ENCODE peak calls at places on chromosomes 13 and 19, in ten cellular contexts. One of them, this sample, is unnamed.

GRCh38 chr13:48950507-48950886 is 25.2 kb upstream of the FNDC3A start:
- DNase-seq in A549: no peak
- DNase-seq in esophagus muscularis mucosa: no peak
- DNase-seq in GM12865: no peak
- DNase-seq in fibroblast of the aortic adventitia: peak; percentile 63
- DNase-seq in tibial artery: no peak
- DNase-seq in transverse colon: no peak
- DNase-seq in psoas muscle: no peak
- DNase-seq in brain microvascular endothelial cell: no peak
- DNase-seq in colonic mucosa: no peak
- DNase-seq in this sample: no peak

GRCh38 chr19:3094638-3095374 is 644 bp downstream of the GNA11 start:
- DNase-seq in A549: no peak
- DNase-seq in esophagus muscularis mucosa: no peak
- DNase-seq in GM12865: peak; percentile 60
- DNase-seq in fibroblast of the aortic adventitia: no peak
- DNase-seq in tibial artery: no peak
- DNase-seq in transverse colon: no peak
- DNase-seq in psoas muscle: no peak
- DNase-seq in brain microvascular endothelial cell: no peak
- DNase-seq in colonic mucosa: no peak
- DNase-seq in this sample: no peak

GRCh38 chr19:4189641-4190040 is 7.2 kb downstream of the ANKRD24 start:
- DNase-seq in A549: no peak
- DNase-seq in esophagus muscularis mucosa: no peak
- DNase-seq in GM12865: no peak
- DNase-seq in fibroblast of the aortic adventitia: no peak
- DNase-seq in tibial artery: no peak
- DNase-seq in transverse colon: no peak
- DNase-seq in psoas muscle: no peak
- DNase-seq in brain microvascular endothelial cell: no peak
- DNase-seq in colonic mucosa: no peak
- DNase-seq in this sample: no peak

GRCh38 chr19:33193269-33193863 is 764 bp upstream of the LRP3 start:
- DNase-seq in A549: no peak
- DNase-seq in esophagus muscularis mucosa: peak; percentile 88
- DNase-seq in GM12865: no peak
- DNase-seq in fibroblast of the aortic adventitia: no peak
- DNase-seq in tibial artery: no peak
- DNase-seq in transverse colon: no peak
- DNase-seq in psoas muscle: no peak
- DNase-seq in brain microvascular endothelial cell: no peak
- DNase-seq in colonic mucosa: no peak
- DNase-seq in this sample: no peak

GRCh38 chr13:34416833-34417425 is 525.1 kb upstream of the NBEA start:
- DNase-seq in A549: no peak
- DNase-seq in esophagus muscularis mucosa: no peak
- DNase-seq in GM12865: no peak
- DNase-seq in fibroblast of the aortic adventitia: peak; percentile 96
- DNase-seq in tibial artery: peak; percentile 74
- DNase-seq in transverse colon: peak; percentile 13
- DNase-seq in psoas muscle: peak; percentile 72
- DNase-seq in brain microvascular endothelial cell: no peak
- DNase-seq in colonic mucosa: peak; percentile 24
- DNase-seq in this sample: peak; percentile 28

GRCh38 chr19:52640916-52641315 is 2.8 kb upstream of the ZNF83 start:
- DNase-seq in A549: no peak
- DNase-seq in esophagus muscularis mucosa: no peak
- DNase-seq in GM12865: no peak
- DNase-seq in fibroblast of the aortic adventitia: no peak
- DNase-seq in tibial artery: no peak
- DNase-seq in transverse colon: no peak
- DNase-seq in psoas muscle: no peak
- DNase-seq in brain microvascular endothelial cell: no peak
- DNase-seq in colonic mucosa: no peak
- DNase-seq in this sample: no peak

GRCh38 chr13:44698076-44698475 is 121.9 kb upstream of the TSC22D1 start:
- DNase-seq in A549: no peak
- DNase-seq in esophagus muscularis mucosa: no peak
- DNase-seq in GM12865: no peak
- DNase-seq in fibroblast of the aortic adventitia: no peak
- DNase-seq in tibial artery: no peak
- DNase-seq in transverse colon: no peak
- DNase-seq in psoas muscle: no peak
- DNase-seq in brain microvascular endothelial cell: no peak
- DNase-seq in colonic mucosa: no peak
- DNase-seq in this sample: no peak

GRCh38 chr13:56338421-56338820 is 802.3 kb upstream of the PRR20A start:
- DNase-seq in A549: no peak
- DNase-seq in esophagus muscularis mucosa: no peak
- DNase-seq in GM12865: no peak
- DNase-seq in fibroblast of the aortic adventitia: no peak
- DNase-seq in tibial artery: no peak
- DNase-seq in transverse colon: no peak
- DNase-seq in psoas muscle: no peak
- DNase-seq in brain microvascular endothelial cell: no peak
- DNase-seq in colonic mucosa: no peak
- DNase-seq in this sample: no peak

DNA sequence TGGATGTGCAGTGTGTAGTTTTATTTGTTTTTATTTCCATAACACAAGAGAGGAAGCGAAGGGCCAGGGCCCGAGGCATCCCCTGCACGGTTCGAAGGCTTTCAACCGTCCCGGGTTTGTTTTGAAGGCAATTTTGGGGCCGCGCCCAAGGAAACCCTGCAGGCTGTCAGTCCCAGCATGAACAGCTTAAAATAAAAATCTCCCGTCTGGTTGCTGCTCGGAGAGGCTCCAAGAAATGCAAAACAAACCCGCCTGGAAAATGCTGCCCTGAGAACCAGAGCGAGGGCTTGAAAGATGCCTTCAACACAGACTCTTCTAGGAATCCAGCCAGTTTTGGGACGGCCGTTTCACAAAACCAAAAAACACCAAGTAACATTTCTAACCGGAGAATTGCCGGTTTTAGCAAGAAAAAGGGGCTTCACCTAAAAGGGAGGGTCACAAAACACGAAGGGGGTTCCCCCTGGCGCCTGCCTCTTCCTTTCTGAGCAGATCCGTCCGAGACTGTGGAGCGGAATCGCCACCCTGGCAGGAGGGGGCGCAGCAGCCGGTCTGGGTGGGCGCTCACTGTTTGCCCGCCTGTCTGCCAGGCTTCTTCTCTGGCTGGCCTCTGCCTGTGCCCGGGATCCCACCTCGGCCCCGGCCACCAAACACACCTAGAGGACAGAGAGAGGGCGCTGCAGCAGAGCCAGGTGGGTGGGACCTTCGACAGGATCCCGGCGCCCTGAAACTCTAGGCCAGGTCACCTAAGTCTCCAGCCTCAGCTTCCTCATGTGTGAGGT is 15.8 kb downstream of the LSM4 start:
- DNase-seq in A549: no peak
- DNase-seq in esophagus muscularis mucosa: no peak
- DNase-seq in GM12865: peak; percentile 49
- DNase-seq in fibroblast of the aortic adventitia: peak; percentile 22
- DNase-seq in tibial artery: no peak
- DNase-seq in transverse colon: no peak
- DNase-seq in psoas muscle: no peak
- DNase-seq in brain microvascular endothelial cell: no peak
- DNase-seq in colonic mucosa: no peak
- DNase-seq in this sample: no peak
- TF ChIP-seq CTCF in A549: no peak
- TF ChIP-seq CTCF in esophagus muscularis mucosa: peak; percentile 21
- TF ChIP-seq CTCF in GM12865: no peak
- TF ChIP-seq CTCF in fibroblast of the aortic adventitia: no peak
- TF ChIP-seq CTCF in tibial artery: peak; percentile 29
- TF ChIP-seq CTCF in transverse colon: no peak
- TF ChIP-seq CTCF in psoas muscle: no peak
- TF ChIP-seq CTCF in brain microvascular endothelial cell: no peak
- TF ChIP-seq CTCF in colonic mucosa: no peak
- TF ChIP-seq CTCF in this sample: no peak

GRCh38 chr19:39499932-39500331 is 1.2 kb downstream of the DLL3 start:
- DNase-seq in A549: no peak
- DNase-seq in esophagus muscularis mucosa: no peak
- DNase-seq in GM12865: no peak
- DNase-seq in fibroblast of the aortic adventitia: no peak
- DNase-seq in tibial artery: no peak
- DNase-seq in transverse colon: no peak
- DNase-seq in psoas muscle: no peak
- DNase-seq in brain microvascular endothelial cell: no peak
- DNase-seq in colonic mucosa: no peak
- DNase-seq in this sample: no peak

GRCh38 chr19:39499082-39499642 is 415 bp downstream of the DLL3 start:
- DNase-seq in A549: no peak
- DNase-seq in esophagus muscularis mucosa: no peak
- DNase-seq in GM12865: peak; percentile 24
- DNase-seq in fibroblast of the aortic adventitia: no peak
- DNase-seq in tibial artery: no peak
- DNase-seq in transverse colon: no peak
- DNase-seq in psoas muscle: no peak
- DNase-seq in brain microvascular endothelial cell: no peak
- DNase-seq in colonic mucosa: no peak
- DNase-seq in this sample: no peak

GRCh38 chr19:39497850-39498261 is 891 bp upstream of the DLL3 start:
- DNase-seq in A549: no peak
- DNase-seq in esophagus muscularis mucosa: no peak
- DNase-seq in GM12865: peak; percentile 59
- DNase-seq in fibroblast of the aortic adventitia: peak; percentile 20
- DNase-seq in tibial artery: no peak
- DNase-seq in transverse colon: peak; percentile 49
- DNase-seq in psoas muscle: no peak
- DNase-seq in brain microvascular endothelial cell: no peak
- DNase-seq in colonic mucosa: peak; percentile 36
- DNase-seq in this sample: no peak

GRCh38 chr19:39500543-39500942 is 1.8 kb downstream of the DLL3 start:
- DNase-seq in A549: no peak
- DNase-seq in esophagus muscularis mucosa: no peak
- DNase-seq in GM12865: no peak
- DNase-seq in fibroblast of the aortic adventitia: no peak
- DNase-seq in tibial artery: no peak
- DNase-seq in transverse colon: no peak
- DNase-seq in psoas muscle: no peak
- DNase-seq in brain microvascular endothelial cell: no peak
- DNase-seq in colonic mucosa: no peak
- DNase-seq in this sample: no peak

DNA sequence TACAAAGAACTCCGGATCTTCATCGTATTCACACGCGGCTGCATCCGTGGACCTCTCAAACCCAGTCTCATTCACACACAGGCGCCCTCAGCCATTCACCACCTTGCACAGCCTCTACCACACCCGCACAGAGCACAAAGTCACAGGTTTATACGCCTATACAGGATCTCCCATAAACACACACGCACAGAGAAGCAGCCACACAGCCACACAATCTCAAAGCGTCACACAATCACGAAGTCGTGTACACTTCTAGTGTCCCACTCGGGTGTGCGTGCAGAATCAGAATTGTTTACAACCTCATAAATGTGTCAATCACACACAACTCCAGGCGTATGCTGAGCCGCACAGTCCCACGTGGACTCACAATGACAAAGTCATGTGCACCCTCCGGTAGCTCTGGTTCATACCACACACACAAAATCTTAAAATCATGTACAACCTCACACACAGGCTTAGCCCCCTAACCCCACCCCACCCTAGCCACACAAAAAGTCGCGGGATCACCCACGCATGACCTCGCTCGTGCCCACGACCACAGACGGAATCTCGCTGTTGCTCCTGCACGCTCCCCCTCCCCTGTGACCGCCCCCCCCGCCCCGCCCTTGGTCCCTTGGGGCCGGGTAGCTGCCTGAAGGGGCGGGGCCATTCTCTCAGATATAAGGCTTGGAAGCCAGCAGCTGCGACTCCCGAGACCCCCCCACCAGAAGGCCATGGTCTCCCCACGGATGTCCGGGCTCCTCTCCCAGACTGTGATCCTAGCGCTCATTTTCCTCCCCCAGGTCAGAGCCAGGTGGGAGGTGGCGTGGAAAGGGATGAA is at the start of gene DLL3:
- DNase-seq in A549: no peak
- DNase-seq in esophagus muscularis mucosa: no peak
- DNase-seq in GM12865: no peak
- DNase-seq in fibroblast of the aortic adventitia: peak; percentile 6
- DNase-seq in tibial artery: no peak
- DNase-seq in transverse colon: no peak
- DNase-seq in psoas muscle: no peak
- DNase-seq in brain microvascular endothelial cell: peak; percentile 7
- DNase-seq in colonic mucosa: no peak
- DNase-seq in this sample: no peak
- H3K4me3 ChIP-seq in A549: peak within 1 kb of the TSS; percentile 32
- H3K4me3 ChIP-seq in esophagus muscularis mucosa: peak within 1 kb of the TSS; percentile 12
- H3K4me3 ChIP-seq in GM12865: no peak within 1 kb of the TSS
- H3K4me3 ChIP-seq in fibroblast of the aortic adventitia: peak within 1 kb of the TSS; percentile 31
- H3K4me3 ChIP-seq in tibial artery: no peak within 1 kb of the TSS
- H3K4me3 ChIP-seq in transverse colon: peak within 1 kb of the TSS; percentile 6
- H3K4me3 ChIP-seq in psoas muscle: peak within 1 kb of the TSS; percentile 34
- H3K4me3 ChIP-seq in brain microvascular endothelial cell: peak within 1 kb of the TSS; percentile 33
- H3K4me3 ChIP-seq in colonic mucosa: no peak within 1 kb of the TSS
- H3K4me3 ChIP-seq in this sample: peak within 1 kb of the TSS; percentile 8

GRCh38 chr19:46402725-46403124 is 10.6 kb downstream of the CCDC8 start:
- DNase-seq in A549: no peak
- DNase-seq in esophagus muscularis mucosa: no peak
- DNase-seq in GM12865: no peak
- DNase-seq in fibroblast of the aortic adventitia: no peak
- DNase-seq in tibial artery: no peak
- DNase-seq in transverse colon: no peak
- DNase-seq in psoas muscle: no peak
- DNase-seq in brain microvascular endothelial cell: no peak
- DNase-seq in colonic mucosa: no peak
- DNase-seq in this sample: no peak

GRCh38 chr19:46404039-46404883 is 9.1 kb downstream of the CCDC8 start:
- DNase-seq in A549: peak; percentile 93
- DNase-seq in esophagus muscularis mucosa: no peak
- DNase-seq in GM12865: no peak
- DNase-seq in fibroblast of the aortic adventitia: peak; percentile 59
- DNase-seq in tibial artery: peak; percentile 59
- DNase-seq in transverse colon: peak; percentile 63
- DNase-seq in psoas muscle: peak; percentile 53
- DNase-seq in brain microvascular endothelial cell: no peak
- DNase-seq in colonic mucosa: peak; percentile 82
- DNase-seq in this sample: no peak

GRCh38 chr19:46408611-46409039 is 4.7 kb downstream of the CCDC8 start:
- DNase-seq in A549: no peak
- DNase-seq in esophagus muscularis mucosa: no peak
- DNase-seq in GM12865: no peak
- DNase-seq in fibroblast of the aortic adventitia: peak; percentile 63
- DNase-seq in tibial artery: peak; percentile 84
- DNase-seq in transverse colon: peak; percentile 51
- DNase-seq in psoas muscle: peak; percentile 71
- DNase-seq in brain microvascular endothelial cell: no peak
- DNase-seq in colonic mucosa: peak; percentile 57
- DNase-seq in this sample: no peak

GRCh38 chr19:46407891-46408426 is 5.4 kb downstream of the CCDC8 start:
- DNase-seq in A549: no peak
- DNase-seq in esophagus muscularis mucosa: no peak
- DNase-seq in GM12865: no peak
- DNase-seq in fibroblast of the aortic adventitia: no peak
- DNase-seq in tibial artery: no peak
- DNase-seq in transverse colon: no peak
- DNase-seq in psoas muscle: no peak
- DNase-seq in brain microvascular endothelial cell: no peak
- DNase-seq in colonic mucosa: no peak
- DNase-seq in this sample: no peak

GRCh38 chr19:46404884-46405658 is 8.3 kb downstream of the CCDC8 start:
- DNase-seq in A549: peak; percentile 83
- DNase-seq in esophagus muscularis mucosa: no peak
- DNase-seq in GM12865: no peak
- DNase-seq in fibroblast of the aortic adventitia: peak; percentile 47
- DNase-seq in tibial artery: no peak
- DNase-seq in transverse colon: no peak
- DNase-seq in psoas muscle: no peak
- DNase-seq in brain microvascular endothelial cell: peak; percentile 37
- DNase-seq in colonic mucosa: no peak
- DNase-seq in this sample: no peak
- TF ChIP-seq CTCF in A549: peak; percentile 16
- TF ChIP-seq CTCF in esophagus muscularis mucosa: no peak
- TF ChIP-seq CTCF in GM12865: no peak
- TF ChIP-seq CTCF in fibroblast of the aortic adventitia: peak; percentile 32
- TF ChIP-seq CTCF in tibial artery: no peak
- TF ChIP-seq CTCF in transverse colon: peak; percentile 16
- TF ChIP-seq CTCF in psoas muscle: no peak
- TF ChIP-seq CTCF in brain microvascular endothelial cell: peak; percentile 59
- TF ChIP-seq CTCF in colonic mucosa: no peak
- TF ChIP-seq CTCF in this sample: no peak

GRCh38 chr19:47133021-47133471 is 2.4 kb downstream of the SAE1 start:
- DNase-seq in A549: no peak
- DNase-seq in esophagus muscularis mucosa: no peak
- DNase-seq in GM12865: no peak
- DNase-seq in fibroblast of the aortic adventitia: no peak
- DNase-seq in tibial artery: no peak
- DNase-seq in transverse colon: no peak
- DNase-seq in psoas muscle: no peak
- DNase-seq in brain microvascular endothelial cell: no peak
- DNase-seq in colonic mucosa: no peak
- DNase-seq in this sample: no peak
- H3K4me3 ChIP-seq in A549: no peak overlapping the region
- H3K4me3 ChIP-seq in esophagus muscularis mucosa: no peak overlapping the region
- H3K4me3 ChIP-seq in GM12865: no peak overlapping the region
- H3K4me3 ChIP-seq in fibroblast of the aortic adventitia: no peak overlapping the region
- H3K4me3 ChIP-seq in tibial artery: no peak overlapping the region
- H3K4me3 ChIP-seq in transverse colon: no peak overlapping the region
- H3K4me3 ChIP-seq in psoas muscle: no peak overlapping the region
- H3K4me3 ChIP-seq in brain microvascular endothelial cell: no peak overlapping the region
- H3K4me3 ChIP-seq in colonic mucosa: no peak overlapping the region
- H3K4me3 ChIP-seq in this sample: no peak overlapping the region

This sample was measured in astrocyte of the cerebellum.